ENCODE peak calls at places on chromosomes 2 and 18, in five cellular contexts. One of them, this sample, is unnamed.

GRCh38 chr2:85064927-85065630 is 68.1 kb upstream of the TCF7L1 start:
- DNase-seq in uterus: no peak
- DNase-seq in psoas muscle: no peak
- DNase-seq in vagina: no peak
- DNase-seq in stomach: no peak
- DNase-seq in this sample: no peak

GRCh38 chr2:134333646-134334189 is 79.8 kb downstream of the MGAT5 start:
- DNase-seq in uterus: no peak
- DNase-seq in psoas muscle: no peak
- DNase-seq in vagina: no peak
- DNase-seq in stomach: no peak
- DNase-seq in this sample: no peak

GRCh38 chr2:37635359-37636208 is 35.9 kb downstream of the CDC42EP3 start:
- DNase-seq in uterus: no peak
- DNase-seq in psoas muscle: no peak
- DNase-seq in vagina: no peak
- DNase-seq in stomach: no peak
- DNase-seq in this sample: no peak

GRCh38 chr2:168059758-168060157 is 187.6 kb downstream of the STK39 start:
- DNase-seq in uterus: no peak
- DNase-seq in psoas muscle: no peak
- DNase-seq in vagina: no peak
- DNase-seq in stomach: no peak
- DNase-seq in this sample: no peak

GRCh38 chr2:120650022-120650644 is 85.5 kb upstream of the GLI2 start:
- DNase-seq in uterus: no peak
- DNase-seq in psoas muscle: no peak
- DNase-seq in vagina: no peak
- DNase-seq in stomach: no peak
- DNase-seq in this sample: no peak

GRCh38 chr2:11764359-11764758 is 17.9 kb downstream of the LPIN1 start:
- DNase-seq in uterus: no peak
- DNase-seq in psoas muscle: no peak
- DNase-seq in vagina: no peak
- DNase-seq in stomach: peak; percentile 75
- DNase-seq in this sample: peak; percentile 31

GRCh38 chr2:109457366-109457765 is 156.4 kb downstream of the SEPTIN10 start:
- DNase-seq in uterus: no peak
- DNase-seq in psoas muscle: no peak
- DNase-seq in vagina: no peak
- DNase-seq in stomach: no peak
- DNase-seq in this sample: no peak

GRCh38 chr2:128562471-128563347 is 244.0 kb upstream of the HS6ST1 start:
- DNase-seq in uterus: no peak
- DNase-seq in psoas muscle: no peak
- DNase-seq in vagina: peak; percentile 85
- DNase-seq in stomach: no peak
- DNase-seq in this sample: no peak

GRCh38 chr2:226799976-226800940 is 638 bp upstream of the IRS1 start:
- DNase-seq in uterus: no peak
- DNase-seq in psoas muscle: no peak
- DNase-seq in vagina: peak; percentile 88
- DNase-seq in stomach: peak; percentile 32
- DNase-seq in this sample: peak; percentile 78

GRCh38 chr2:133135035-133135654 is 433.1 kb downstream of the NCKAP5 start:
- DNase-seq in uterus: no peak
- DNase-seq in psoas muscle: no peak
- DNase-seq in vagina: no peak
- DNase-seq in stomach: no peak
- DNase-seq in this sample: no peak

GRCh38 chr2:38515155-38516074 is 87.3 kb downstream of the HNRNPLL start:
- DNase-seq in uterus: peak; percentile 89
- DNase-seq in psoas muscle: peak; percentile 84
- DNase-seq in vagina: peak; percentile 90
- DNase-seq in stomach: peak; percentile 36
- DNase-seq in this sample: no peak

GRCh38 chr18:7766383-7766782 is 199.3 kb downstream of the PTPRM start:
- DNase-seq in uterus: no peak
- DNase-seq in psoas muscle: no peak
- DNase-seq in vagina: no peak
- DNase-seq in stomach: no peak
- DNase-seq in this sample: no peak

GRCh38 chr18:63216911-63217311 is 102.7 kb downstream of the BCL2 start:
- DNase-seq in uterus: no peak
- DNase-seq in psoas muscle: no peak
- DNase-seq in vagina: no peak
- DNase-seq in stomach: no peak
- DNase-seq in this sample: no peak

GRCh38 chr18:24616638-24617037 is 156.2 kb downstream of the HRH4 start:
- DNase-seq in uterus: no peak
- DNase-seq in psoas muscle: no peak
- DNase-seq in vagina: no peak
- DNase-seq in stomach: no peak
- DNase-seq in this sample: no peak

GRCh38 chr2:230244211-230244610 is 18.7 kb downstream of the SP140 start:
- DNase-seq in uterus: no peak
- DNase-seq in psoas muscle: no peak
- DNase-seq in vagina: no peak
- DNase-seq in stomach: no peak
- DNase-seq in this sample: no peak

GRCh38 chr2:236360486-236360885 is 96.3 kb upstream of the ASB18 start:
- DNase-seq in uterus: no peak
- DNase-seq in psoas muscle: no peak
- DNase-seq in vagina: no peak
- DNase-seq in stomach: no peak
- DNase-seq in this sample: no peak

GRCh38 chr2:85326406-85326945 is 1.3 kb downstream of the TGOLN2 start:
- DNase-seq in uterus: no peak
- DNase-seq in psoas muscle: no peak
- DNase-seq in vagina: no peak
- DNase-seq in stomach: no peak
- DNase-seq in this sample: no peak

GRCh38 chr2:160666677-160667061 is 173.1 kb upstream of the RBMS1 start:
- DNase-seq in uterus: no peak
- DNase-seq in psoas muscle: no peak
- DNase-seq in vagina: no peak
- DNase-seq in stomach: no peak
- DNase-seq in this sample: no peak

GRCh38 chr2:226915846-226916360 is 80.0 kb downstream of the RHBDD1 start:
- DNase-seq in uterus: no peak
- DNase-seq in psoas muscle: no peak
- DNase-seq in vagina: no peak
- DNase-seq in stomach: no peak
- DNase-seq in this sample: no peak

GRCh38 chr2:201704536-201704935 is 6.1 kb upstream of the MPP4 start:
- DNase-seq in uterus: no peak
- DNase-seq in psoas muscle: no peak
- DNase-seq in vagina: no peak
- DNase-seq in stomach: no peak
- DNase-seq in this sample: no peak

GRCh38 chr2:72006188-72006736 is 141.4 kb downstream of the CYP26B1 start:
- DNase-seq in uterus: no peak
- DNase-seq in psoas muscle: no peak
- DNase-seq in vagina: peak; percentile 58
- DNase-seq in stomach: no peak
- DNase-seq in this sample: peak; percentile 35

GRCh38 chr18:50751490-50751889 is 68.3 kb downstream of the MRO start:
- DNase-seq in uterus: no peak
- DNase-seq in psoas muscle: no peak
- DNase-seq in vagina: no peak
- DNase-seq in stomach: no peak
- DNase-seq in this sample: no peak

GRCh38 chr2:8573234-8573941 is 108.5 kb upstream of the ID2 start:
- DNase-seq in uterus: no peak
- DNase-seq in psoas muscle: no peak
- DNase-seq in vagina: no peak
- DNase-seq in stomach: peak; percentile 22
- DNase-seq in this sample: peak; percentile 70

GRCh38 chr2:128512664-128513415 is 194.2 kb upstream of the HS6ST1 start:
- DNase-seq in uterus: no peak
- DNase-seq in psoas muscle: no peak
- DNase-seq in vagina: no peak
- DNase-seq in stomach: no peak
- DNase-seq in this sample: no peak

GRCh38 chr2:240605867-240606743 is 19.2 kb upstream of the GPR35 start:
- DNase-seq in uterus: no peak
- DNase-seq in psoas muscle: peak; percentile 28
- DNase-seq in vagina: no peak
- DNase-seq in stomach: no peak
- DNase-seq in this sample: no peak
- H3K27ac ChIP-seq in uterus: no peak overlapping the region
- H3K27ac ChIP-seq in psoas muscle: no peak overlapping the region
- H3K27ac ChIP-seq in vagina: no peak overlapping the region
- H3K27ac ChIP-seq in stomach: peak overlapping the region; percentile 70
- H3K27ac ChIP-seq in this sample: no peak overlapping the region

DNA sequence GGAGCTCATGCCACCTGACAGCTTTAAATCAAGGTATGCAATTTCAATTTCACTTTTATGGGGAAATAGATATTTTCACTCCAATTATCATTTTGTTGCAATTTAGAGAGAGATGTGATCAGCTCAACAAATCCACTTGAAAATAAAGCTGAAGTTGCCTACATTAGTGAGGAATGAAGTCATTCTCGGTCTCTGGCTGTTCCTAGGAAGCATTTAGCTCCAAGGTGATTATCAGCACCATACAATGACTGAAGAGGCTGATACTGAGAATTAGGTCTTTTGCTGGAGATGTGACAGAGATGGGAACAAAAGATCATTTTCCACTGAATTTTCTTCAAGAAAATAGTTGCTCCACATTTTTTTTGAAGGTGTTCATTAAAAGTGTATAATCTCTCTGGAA is 1303.7 kb downstream of the DPP10 start:
- DNase-seq in uterus: no peak
- DNase-seq in psoas muscle: no peak
- DNase-seq in vagina: no peak
- DNase-seq in stomach: no peak
- DNase-seq in this sample: no peak
- H3K4me3 ChIP-seq in uterus: no peak overlapping the region
- H3K4me3 ChIP-seq in psoas muscle: no peak overlapping the region
- H3K4me3 ChIP-seq in vagina: no peak overlapping the region
- H3K4me3 ChIP-seq in stomach: no peak overlapping the region
- H3K4me3 ChIP-seq in this sample: no peak overlapping the region

GRCh38 chr2:27201675-27202074 is 10.2 kb upstream of the ATRAID start:
- DNase-seq in uterus: no peak
- DNase-seq in psoas muscle: no peak
- DNase-seq in vagina: no peak
- DNase-seq in stomach: no peak
- DNase-seq in this sample: no peak
- TF ChIP-seq CTCF in uterus: no peak
- TF ChIP-seq CTCF in psoas muscle: no peak
- TF ChIP-seq CTCF in vagina: no peak
- TF ChIP-seq CTCF in stomach: no peak
- TF ChIP-seq CTCF in this sample: no peak

DNA sequence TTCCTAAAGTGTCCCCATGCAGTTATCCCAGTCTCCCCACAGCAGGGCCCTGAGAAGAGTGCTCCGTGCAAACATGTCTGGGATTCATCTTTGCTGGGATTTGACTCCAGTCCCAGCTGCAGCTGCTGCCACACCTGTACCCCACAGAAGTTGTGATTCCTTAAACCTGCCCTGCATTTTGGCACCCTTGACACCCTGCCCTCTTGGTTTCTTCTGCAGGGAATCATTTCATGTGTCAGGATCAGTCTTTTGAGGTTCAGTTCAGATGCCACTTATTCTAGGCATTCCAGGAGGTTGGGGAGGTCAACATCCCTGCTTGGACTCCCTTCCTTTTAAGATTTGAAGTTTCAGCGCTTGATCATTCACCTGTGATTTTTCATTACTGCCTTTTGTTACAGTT is 108.3 kb downstream of the SPTBN1 start:
- DNase-seq in uterus: no peak
- DNase-seq in psoas muscle: no peak
- DNase-seq in vagina: no peak
- DNase-seq in stomach: no peak
- DNase-seq in this sample: no peak
- H3K27ac ChIP-seq in uterus: no peak overlapping the region
- H3K27ac ChIP-seq in psoas muscle: no peak overlapping the region
- H3K27ac ChIP-seq in vagina: no peak overlapping the region
- H3K27ac ChIP-seq in stomach: peak overlapping the region; percentile 32
- H3K27ac ChIP-seq in this sample: no peak overlapping the region

GRCh38 chr2:219497495-219498279 is 1.0 kb upstream of the GMPPA start:
- DNase-seq in uterus: peak; percentile 93
- DNase-seq in psoas muscle: peak; percentile 94
- DNase-seq in vagina: peak; percentile 92
- DNase-seq in stomach: peak; percentile 92
- DNase-seq in this sample: peak; percentile 97

GRCh38 chr2:219500135-219500534 is 1.4 kb downstream of the GMPPA start:
- DNase-seq in uterus: no peak
- DNase-seq in psoas muscle: no peak
- DNase-seq in vagina: no peak
- DNase-seq in stomach: no peak
- DNase-seq in this sample: no peak

GRCh38 chr2:219499058-219499307 is 292 bp downstream of the GMPPA start:
- DNase-seq in uterus: no peak
- DNase-seq in psoas muscle: no peak
- DNase-seq in vagina: no peak
- DNase-seq in stomach: no peak
- DNase-seq in this sample: no peak

GRCh38 chr2:219498280-219499057 is at the start of gene GMPPA:
- DNase-seq in uterus: peak; percentile 99
- DNase-seq in psoas muscle: peak; percentile 97
- DNase-seq in vagina: peak; percentile 99
- DNase-seq in stomach: peak; percentile 97
- DNase-seq in this sample: peak; percentile 99

DNA sequence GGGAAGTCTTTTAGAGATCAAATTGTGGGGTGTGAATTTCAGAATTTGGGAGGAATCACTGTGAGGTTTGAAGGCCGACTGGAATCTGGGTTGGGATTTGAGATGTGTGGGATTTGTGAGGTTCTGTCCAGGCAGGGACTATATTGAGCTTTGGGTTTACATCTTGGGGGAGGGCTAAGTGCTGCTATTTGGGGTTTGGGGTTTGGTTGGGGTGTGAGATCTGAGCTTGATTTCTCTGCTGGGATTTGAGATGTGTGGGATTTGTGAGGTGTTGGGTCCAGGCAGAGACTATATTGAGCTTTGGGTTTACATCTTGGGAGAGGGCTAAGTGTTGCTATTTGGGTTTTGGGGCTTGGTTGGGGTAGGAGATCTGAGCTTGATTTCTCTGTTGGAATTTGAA is 864 bp downstream of the GMPPA start:
- DNase-seq in uterus: no peak
- DNase-seq in psoas muscle: no peak
- DNase-seq in vagina: no peak
- DNase-seq in stomach: no peak
- DNase-seq in this sample: no peak
- H3K4me3 ChIP-seq in uterus: peak overlapping the region; percentile 52
- H3K4me3 ChIP-seq in psoas muscle: peak overlapping the region; percentile 86
- H3K4me3 ChIP-seq in vagina: peak overlapping the region; percentile 84
- H3K4me3 ChIP-seq in stomach: peak overlapping the region; percentile 69
- H3K4me3 ChIP-seq in this sample: peak overlapping the region; percentile 79

DNA sequence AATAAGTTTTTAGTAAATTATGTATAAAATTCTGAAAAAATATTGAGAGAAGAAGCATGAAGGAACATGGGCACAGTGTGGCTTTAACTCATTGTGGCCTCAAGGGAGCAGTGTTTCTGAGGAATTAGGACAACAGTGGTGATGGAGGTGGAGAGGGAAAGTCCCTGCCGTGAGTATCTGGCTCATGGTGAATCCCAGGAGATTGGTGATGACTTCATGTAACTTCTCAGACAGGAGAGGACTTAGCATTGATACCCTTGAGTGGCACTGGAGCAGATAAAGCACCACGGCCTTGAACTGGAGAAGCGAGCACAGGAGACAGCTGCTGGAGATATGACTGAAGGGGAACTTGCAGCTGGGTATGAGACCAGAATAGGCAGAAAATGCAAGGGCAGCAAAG is 35.0 kb upstream of the LRP1B start:
- DNase-seq in uterus: no peak
- DNase-seq in psoas muscle: no peak
- DNase-seq in vagina: no peak
- DNase-seq in stomach: no peak
- DNase-seq in this sample: no peak
- TF ChIP-seq CTCF in uterus: no peak
- TF ChIP-seq CTCF in psoas muscle: no peak
- TF ChIP-seq CTCF in vagina: no peak
- TF ChIP-seq CTCF in stomach: no peak
- TF ChIP-seq CTCF in this sample: no peak

This sample was measured in coronary artery.